ENCODE peak calls at places on chromosome 2, in eight cellular contexts. U is neural progenitor cell, R is astrocyte of the cerebellum, W is brain microvascular endothelial cell, E is HFF-Myc, V is kidney, O is BJ, X is stomach. G is an unnamed sample.

GRCh38 chr2:199861116-199861774 is 10.3 kb upstream of the FTCDNL1 start:
- DNase-seq in U (no peak), R (no peak), W (no peak), E (no peak), V (no peak), O (no peak), X (no peak), G (no peak)

GRCh38 chr2:11749646-11750349 is 3.4 kb downstream of the LPIN1 start:
- DNase-seq in U (no peak), R (no peak), W (no peak), E (no peak), V (no peak), O (no peak), X (no peak), G (no peak)

GRCh38 chr2:188588235-188588634 is 296.6 kb downstream of the GULP1 start:
- DNase-seq in U (no peak), R (no peak), W (no peak), E (no peak), V (no peak), O (no peak), X (no peak), G (no peak)

GRCh38 chr2:174681983-174682577 is 82.2 kb downstream of the CHRNA1 start:
- DNase-seq in U (peak), R (no peak), W (peak), E (no peak), V (peak), O (no peak), X (peak), G (no peak)

GRCh38 chr2:180122874-180123273 is 115.8 kb upstream of the CWC22 start:
- DNase-seq in U (no peak), R (peak), W (peak), E (no peak), V (no peak), O (no peak), X (no peak), G (no peak)

GRCh38 chr2:153487482-153487881 is 8.9 kb upstream of the RPRM start:
- DNase-seq in U (no peak), R (no peak), W (no peak), E (no peak), V (no peak), O (no peak), X (no peak), G (no peak)

GRCh38 chr2:120874401-120874821 is 138.7 kb downstream of the GLI2 start:
- DNase-seq in U (peak), R (no peak), W (no peak), E (no peak), V (no peak), O (no peak), X (no peak), G (no peak)

GRCh38 chr2:23669413-23670244 is 257.3 kb downstream of the ATAD2B start:
- DNase-seq in U (no peak), R (peak), W (no peak), E (no peak), V (peak), O (no peak), X (peak), G (no peak)

DNA sequence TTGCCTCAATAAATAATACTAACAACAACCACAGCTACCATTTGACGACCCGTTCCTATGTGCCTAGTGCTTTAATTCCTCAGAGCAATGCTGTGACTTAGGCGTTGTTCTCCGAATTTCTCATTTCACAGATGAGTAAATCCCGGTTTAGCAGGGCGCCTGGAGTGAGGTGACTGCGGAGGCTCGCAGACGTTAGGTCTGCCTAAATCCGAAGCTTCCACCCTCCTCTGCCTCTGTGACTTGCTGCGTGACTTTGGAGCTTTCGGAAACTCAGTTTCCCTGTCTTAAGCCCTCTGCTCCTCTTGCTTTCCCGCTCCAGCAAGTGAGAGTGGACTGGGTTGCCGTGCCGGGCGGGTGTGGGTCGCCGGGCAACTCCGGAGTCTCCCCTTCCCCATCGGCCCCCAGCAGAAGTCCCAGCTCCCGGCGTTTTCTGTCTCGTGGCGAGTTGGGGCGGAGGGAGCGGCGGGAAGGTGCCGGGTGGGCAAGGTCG is 711 bp upstream of the ATOH8 start:
- DNase-seq in U (peak), R (no peak), W (no peak), E (no peak), V (no peak), O (no peak), X (no peak), G (no peak)
- H3K4me3 ChIP-seq in U (peak), R (peak), W (peak), E (peak), V (peak), O (peak), X (peak), G (peak)

DNA sequence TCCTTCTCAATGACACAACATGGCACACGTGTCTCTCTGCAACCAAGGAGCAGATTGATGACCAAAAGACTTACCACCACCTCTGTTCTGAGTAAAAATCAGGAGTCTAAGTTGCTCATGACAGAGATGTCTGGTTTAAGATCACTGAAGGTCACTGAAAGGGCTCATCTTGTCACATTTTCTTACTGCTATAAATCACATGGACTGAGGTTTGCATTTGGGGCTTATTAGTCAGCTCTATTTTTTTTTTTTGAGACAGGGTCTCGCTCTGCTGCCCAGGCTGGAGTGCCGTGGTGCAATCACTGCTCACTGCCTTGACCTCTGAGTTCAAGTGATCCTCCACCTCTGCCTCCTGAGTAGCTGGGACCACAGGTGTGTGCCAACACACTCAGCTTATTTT is 19.4 kb downstream of the CFLAR start:
- DNase-seq in U (no peak), R (no peak), W (no peak), E (no peak), V (no peak), O (no peak), X (no peak), G (no peak)
- TF ChIP-seq CTCF in U (no peak), R (no peak), W (no peak), E (no peak), V (no peak), O (no peak), X (no peak), G (no peak)

DNA sequence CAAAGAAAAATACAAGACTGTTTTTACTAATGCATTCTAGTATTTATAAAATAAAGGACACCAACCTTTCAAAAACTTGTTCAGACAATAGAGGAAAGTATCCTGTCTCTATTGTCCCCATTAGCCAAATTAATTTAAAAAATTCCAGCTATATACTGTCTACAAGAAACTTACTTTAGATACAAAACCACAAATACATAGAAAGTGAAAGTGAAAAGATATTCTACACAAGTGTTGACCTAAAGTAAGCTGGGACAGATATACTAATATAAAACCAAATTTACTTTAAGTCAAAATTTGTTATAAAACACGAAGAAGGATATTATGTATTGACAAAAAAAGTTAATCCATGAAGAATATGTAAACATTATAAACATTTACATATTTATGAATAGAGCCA is 893.3 kb upstream of the TMEFF2 start:
- DNase-seq in U (no peak), R (no peak), W (no peak), E (no peak), V (no peak), O (no peak), X (no peak), G (no peak)
- H3K4me3 ChIP-seq in U (no peak), R (no peak), W (no peak), E (no peak), V (no peak), O (no peak), X (no peak), G (no peak)

GRCh38 chr2:135311962-135312361 is 219.1 kb downstream of the ZRANB3 start:
- DNase-seq in U (no peak), R (no peak), W (no peak), E (no peak), V (no peak), O (no peak), X (no peak), G (no peak)

GRCh38 chr2:135311268-135311667 is 219.8 kb downstream of the ZRANB3 start:
- DNase-seq in U (no peak), R (no peak), W (no peak), E (no peak), V (no peak), O (no peak), X (no peak), G (no peak)
- TF ChIP-seq CTCF in U (no peak), R (no peak), W (no peak), E (no peak), V (no peak), O (no peak), X (no peak), G (no peak)

GRCh38 chr2:85414761-85415498 is 3.6 kb upstream of the SH2D6 start:
- DNase-seq in U (no peak), R (no peak), W (no peak), E (no peak), V (no peak), O (no peak), X (no peak), G (no peak)

GRCh38 chr2:85409719-85410583 is at the start of gene CAPG:
- DNase-seq in U (no peak), R (no peak), W (no peak), E (no peak), V (peak), O (no peak), X (peak), G (no peak)

GRCh38 chr2:85413592-85414421 is 3.6 kb upstream of the CAPG start:
- DNase-seq in U (peak), R (no peak), W (no peak), E (no peak), V (peak), O (no peak), X (peak), G (no peak)

GRCh38 chr2:85411405-85411748 is 1.2 kb upstream of the CAPG start:
- DNase-seq in U (no peak), R (no peak), W (no peak), E (no peak), V (no peak), O (no peak), X (no peak), G (no peak)

GRCh38 chr2:85410584-85411404 is 628 bp upstream of the CAPG start:
- DNase-seq in U (no peak), R (no peak), W (no peak), E (no peak), V (no peak), O (no peak), X (no peak), G (no peak)
- H3K4me3 ChIP-seq in U (no peak), R (no peak), W (no peak), E (no peak), V (no peak), O (no peak), X (no peak), G (no peak)

DNA sequence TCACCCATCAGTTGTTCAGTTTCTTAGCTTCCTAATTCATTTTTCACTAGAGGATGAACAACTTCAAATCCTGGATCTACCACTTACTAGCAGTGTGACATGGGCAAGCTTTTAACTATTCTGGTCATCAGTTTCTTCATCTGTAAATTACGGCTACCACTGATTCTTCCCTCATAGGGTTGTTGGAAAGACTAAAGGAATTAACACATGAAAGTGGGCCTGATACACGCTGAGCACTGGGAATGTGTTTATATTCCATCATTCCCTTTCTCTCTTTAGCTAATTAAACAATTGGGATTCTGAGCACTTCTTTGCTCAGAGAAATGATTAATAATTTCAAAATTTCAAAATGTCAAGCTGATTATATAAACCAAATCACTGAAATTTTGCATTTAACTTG is 862.3 kb upstream of the GCFC2 start:
- DNase-seq in U (no peak), R (no peak), W (no peak), E (no peak), V (no peak), O (no peak), X (no peak), G (no peak)
- TF ChIP-seq CTCF in U (no peak), R (no peak), W (no peak), E (no peak), V (no peak), O (no peak), X (no peak), G (no peak)

G was measured in AG04449.